ENCODE peak calls at places on chromosomes 7 and 10, in four cellular contexts. R, Z, P and B are unnamed samples.

GRCh38 chr7:31934551-31934950 is 135.7 kb downstream of the PDE1C start:
- DNase-seq in R (no peak), Z (no peak), P (no peak), B (no peak)

GRCh38 chr7:44798649-44799275 is 2.3 kb downstream of the PPIA start:
- DNase-seq in R (no peak), Z (no peak), P (no peak), B (no peak)

GRCh38 chr7:50807026-50807730 is 24.5 kb upstream of the GRB10 start:
- DNase-seq in R (no peak), Z (no peak), P (no peak), B (no peak)

GRCh38 chr10:125057158-125058001 is 103.0 kb downstream of the CTBP2 start:
- DNase-seq in R (peak), Z (no peak), P (peak), B (peak)

GRCh38 chr7:121931149-121931922 is 58.4 kb downstream of the PTPRZ1 start:
- DNase-seq in R (no peak), Z (no peak), P (no peak), B (no peak)

GRCh38 chr7:105799006-105799405 is 77.4 kb downstream of the ATXN7L1 start:
- DNase-seq in R (no peak), Z (no peak), P (no peak), B (no peak)

GRCh38 chr10:121084029-121084674 is 233.0 kb downstream of the WDR11 start:
- DNase-seq in R (no peak), Z (no peak), P (no peak), B (no peak)

GRCh38 chr10:133292919-133293809 is 15.5 kb downstream of the TUBGCP2 start:
- DNase-seq in R (no peak), Z (no peak), P (no peak), B (no peak)

GRCh38 chr7:80078882-80079281 is 55.7 kb upstream of the GNAI1 start:
- DNase-seq in R (no peak), Z (no peak), P (no peak), B (no peak)

GRCh38 chr10:29305031-29305335 is 16.1 kb downstream of the LYZL1 start:
- DNase-seq in R (no peak), Z (no peak), P (no peak), B (no peak)

GRCh38 chr10:103429647-103430046 is 22.5 kb downstream of the CALHM2 start:
- DNase-seq in R (no peak), Z (no peak), P (no peak), B (no peak)

GRCh38 chr7:150992051-150992640 is 1.3 kb downstream of the NOS3 start:
- DNase-seq in R (no peak), Z (no peak), P (no peak), B (no peak)

GRCh38 chr7:19725770-19726169 is 16.9 kb upstream of the POLR1F start:
- DNase-seq in R (no peak), Z (no peak), P (no peak), B (no peak)

GRCh38 chr7:116232402-116232749 is 22.0 kb downstream of the TES start:
- DNase-seq in R (no peak), Z (no peak), P (no peak), B (no peak)

GRCh38 chr10:33215154-33215553 is 119.3 kb downstream of the NRP1 start:
- DNase-seq in R (no peak), Z (peak), P (no peak), B (no peak)

GRCh38 chr7:131604841-131605279 is 48.4 kb upstream of the PODXL start:
- DNase-seq in R (no peak), Z (peak), P (no peak), B (no peak)
- TF ChIP-seq CTCF in R (no peak), Z (no peak), P (no peak), B (no peak)

DNA sequence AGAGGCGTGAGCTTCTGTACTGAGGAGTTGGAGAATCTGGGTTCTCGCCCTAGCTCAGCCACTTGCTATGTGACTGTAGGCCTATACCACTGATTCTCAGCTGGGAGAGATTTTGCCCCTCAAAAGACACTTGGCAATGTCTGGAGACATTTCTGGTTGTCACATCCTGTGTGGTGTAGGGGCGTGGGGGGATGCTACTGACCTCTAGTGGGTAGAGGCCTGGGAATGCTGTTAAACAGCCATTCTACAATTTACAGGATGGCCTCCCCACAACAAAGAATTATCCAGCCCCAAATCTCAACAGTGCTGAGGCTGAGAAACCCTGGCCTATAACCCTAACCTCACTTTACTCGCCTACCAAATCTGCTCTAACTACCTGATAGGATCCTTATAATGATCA is 58.8 kb upstream of the GAD2 start:
- DNase-seq in R (no peak), Z (no peak), P (no peak), B (no peak)
- TF ChIP-seq CTCF in R (no peak), Z (no peak), P (no peak), B (no peak)

GRCh38 chr10:81116990-81117389 is 579.3 kb downstream of the SH2D4B start:
- DNase-seq in R (no peak), Z (no peak), P (no peak), B (no peak)

DNA sequence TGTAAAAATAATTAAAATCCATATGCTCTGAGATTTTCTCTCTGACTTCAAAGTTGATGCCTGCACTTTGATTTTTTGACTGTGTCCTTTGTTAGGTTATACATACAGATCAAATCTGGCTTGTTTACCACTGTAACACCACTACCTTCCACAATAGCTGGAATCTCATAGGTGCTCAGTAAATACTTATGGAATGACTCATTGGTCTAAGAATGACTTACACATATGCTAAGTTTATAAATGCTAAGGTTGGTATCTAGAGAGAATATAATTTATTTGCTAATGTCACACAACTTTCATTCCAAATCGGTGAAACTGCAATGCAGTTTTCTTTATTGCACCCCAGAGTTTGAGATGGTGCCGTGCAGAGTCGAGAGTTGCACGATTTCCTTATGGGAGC is 578.5 kb downstream of the SH2D4B start:
- DNase-seq in R (no peak), Z (no peak), P (no peak), B (no peak)
- TF ChIP-seq CTCF in R (no peak), Z (no peak), P (no peak), B (no peak)

DNA sequence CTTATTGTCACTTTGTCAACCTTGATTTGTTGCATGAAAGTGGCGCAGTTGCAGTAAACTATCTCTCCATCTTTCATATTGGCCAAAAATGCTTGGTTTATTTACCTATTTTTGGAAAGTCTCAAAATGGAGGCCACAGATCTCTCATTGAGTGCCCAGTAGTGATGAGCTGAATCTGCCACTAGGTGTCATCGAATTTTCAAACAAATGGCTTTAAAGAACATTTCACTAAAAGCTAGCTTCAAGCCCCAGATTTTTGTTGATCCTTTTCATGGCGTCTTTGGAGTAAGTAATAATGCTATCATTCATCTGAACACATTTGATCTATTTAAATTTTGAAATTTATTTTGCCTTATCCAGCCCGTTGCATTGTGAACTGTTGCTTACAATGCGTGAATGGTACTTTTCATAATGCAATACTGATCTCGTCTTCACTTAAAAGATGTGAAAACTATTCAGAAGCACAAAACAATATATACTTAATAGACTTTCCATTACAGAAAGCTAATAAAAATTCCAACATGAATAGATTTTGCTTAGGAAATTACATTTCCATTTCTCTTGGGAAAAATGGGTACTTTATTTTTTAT is 236.2 kb downstream of the DNAJB9 start:
- DNase-seq in R (no peak), Z (no peak), P (peak), B (no peak)
- TF ChIP-seq CTCF in R (no peak), Z (peak), P (peak), B (no peak)

DNA sequence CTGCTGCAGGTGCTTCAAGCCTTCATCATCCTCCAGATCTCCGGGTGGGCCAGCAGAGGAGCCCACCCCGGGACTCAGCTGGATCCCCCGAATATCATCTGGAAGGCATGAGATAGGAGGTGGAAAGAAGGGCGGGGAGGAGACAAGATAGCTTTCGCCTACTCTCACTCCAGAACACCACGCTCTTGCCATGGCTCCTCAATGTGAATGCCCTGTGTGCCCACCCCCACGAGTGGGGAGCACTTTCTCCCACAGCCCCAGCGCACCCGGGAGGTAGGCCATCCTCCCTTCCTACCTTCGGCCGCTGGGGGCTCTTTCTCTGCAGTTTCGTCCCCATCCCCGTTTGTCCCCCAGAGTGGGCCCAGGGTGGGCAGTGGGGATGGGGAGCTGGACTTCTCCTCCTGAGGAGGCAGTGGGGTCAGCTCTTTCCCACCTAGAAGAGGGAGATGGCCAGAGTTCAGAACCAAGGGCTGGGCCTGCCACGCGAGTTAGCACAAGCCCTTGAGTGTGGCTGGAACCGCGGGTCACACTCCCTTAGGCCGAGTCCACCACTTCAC is 8.9 kb downstream of the GIGYF1 start:
- DNase-seq in R (no peak), Z (no peak), P (peak), B (no peak)
- TF ChIP-seq CTCF in R (no peak), Z (no peak), P (no peak), B (no peak)

DNA sequence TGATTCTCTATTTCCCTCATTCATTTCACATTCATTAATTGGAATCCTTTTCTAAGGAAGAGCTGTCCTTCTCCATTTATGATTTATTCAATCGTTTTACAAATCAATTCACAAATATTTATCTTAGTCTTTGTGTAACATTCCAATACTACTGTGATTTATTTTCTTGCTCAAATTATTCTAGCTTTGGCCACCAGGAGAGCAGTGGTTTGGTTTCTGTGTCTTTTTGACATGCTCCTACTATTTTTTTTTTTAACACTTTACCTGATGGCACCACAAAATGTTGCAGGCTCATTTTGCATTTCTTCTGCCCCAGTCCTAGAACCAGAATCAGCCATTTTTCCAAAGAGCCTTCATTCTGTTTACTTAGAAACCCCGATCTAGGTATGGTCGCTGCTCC is 13.3 kb upstream of the RBM33 start:
- DNase-seq in R (no peak), Z (no peak), P (no peak), B (no peak)
- TF ChIP-seq CTCF in R (no peak), Z (no peak), P (no peak), B (no peak)

DNA sequence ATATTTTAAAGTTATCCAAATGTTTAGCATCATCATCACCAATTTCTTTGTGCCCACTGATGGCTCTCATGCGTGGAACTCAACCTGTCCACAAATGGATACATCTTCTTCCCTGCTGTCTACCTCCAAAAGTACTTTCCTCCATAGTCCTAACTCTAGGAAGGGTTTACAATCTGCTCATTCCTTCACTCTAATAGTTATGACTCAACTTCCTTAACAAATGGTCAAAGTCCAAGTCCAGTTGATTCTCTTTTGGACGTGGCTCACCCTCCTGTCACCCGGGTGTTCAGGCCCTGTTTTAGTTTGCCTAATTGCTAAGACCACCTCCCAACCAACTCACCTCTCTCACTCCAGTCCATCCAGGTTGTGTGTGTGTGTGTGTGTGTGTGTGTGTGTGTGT is 182.7 kb upstream of the CCDC6 start:
- DNase-seq in R (no peak), Z (no peak), P (no peak), B (no peak)
- TF ChIP-seq CTCF in R (no peak), Z (no peak), P (no peak), B (no peak)

GRCh38 chr10:70403483-70404035 is 386 bp upstream of the EIF4EBP2 start:
- DNase-seq in R (no peak), Z (no peak), P (no peak), B (no peak)

GRCh38 chr10:70404036-70404905 is at the start of gene EIF4EBP2:
- DNase-seq in R (peak), Z (peak), P (peak), B (peak)

GRCh38 chr10:70409772-70410171 is 5.8 kb downstream of the EIF4EBP2 start:
- DNase-seq in R (no peak), Z (no peak), P (no peak), B (no peak)

GRCh38 chr10:70410608-70411007 is 6.7 kb downstream of the EIF4EBP2 start:
- DNase-seq in R (no peak), Z (no peak), P (no peak), B (no peak)

GRCh38 chr10:70404906-70405824 is 1.2 kb downstream of the EIF4EBP2 start:
- DNase-seq in R (peak), Z (peak), P (peak), B (peak)
- TF ChIP-seq CTCF in R (no peak), Z (no peak), P (no peak), B (no peak)